ENCODE peak calls at places on chromosome 3, in six cellular contexts. One of them, this sample, is unnamed.

GRCh38 chr3:114057011-114057347 is 442 bp downstream of the QTRT2 start:
- DNase-seq in left cardiac atrium: no peak
- DNase-seq in stimulated activated CD4-positive, alpha-beta T cell treated with anti-CD3 and anti-CD28 coated beads, Interleukin-4, amount 100 ng/mL, for 1 hour: no peak
- DNase-seq in mammary epithelial cell: no peak
- DNase-seq in pons: no peak
- DNase-seq in brain microvascular endothelial cell: no peak
- DNase-seq in this sample: no peak

GRCh38 chr3:54882114-54882833 is 45.6 kb downstream of the LRTM1 start:
- DNase-seq in left cardiac atrium: no peak
- DNase-seq in stimulated activated CD4-positive, alpha-beta T cell treated with anti-CD3 and anti-CD28 coated beads, Interleukin-4, amount 100 ng/mL, for 1 hour: no peak
- DNase-seq in mammary epithelial cell: peak
- DNase-seq in pons: no peak
- DNase-seq in brain microvascular endothelial cell: peak
- DNase-seq in this sample: no peak

GRCh38 chr3:185519021-185519420 is 20.2 kb upstream of the TMEM41A start:
- DNase-seq in left cardiac atrium: no peak
- DNase-seq in stimulated activated CD4-positive, alpha-beta T cell treated with anti-CD3 and anti-CD28 coated beads, Interleukin-4, amount 100 ng/mL, for 1 hour: no peak
- DNase-seq in mammary epithelial cell: peak
- DNase-seq in pons: no peak
- DNase-seq in brain microvascular endothelial cell: no peak
- DNase-seq in this sample: no peak

GRCh38 chr3:71583569-71584215 is at the start of gene FOXP1:
- DNase-seq in left cardiac atrium: peak
- DNase-seq in stimulated activated CD4-positive, alpha-beta T cell treated with anti-CD3 and anti-CD28 coated beads, Interleukin-4, amount 100 ng/mL, for 1 hour: peak
- DNase-seq in mammary epithelial cell: peak
- DNase-seq in pons: peak
- DNase-seq in brain microvascular endothelial cell: peak
- DNase-seq in this sample: peak

GRCh38 chr3:107956991-107957467 is 133.8 kb downstream of the CD47 start:
- DNase-seq in left cardiac atrium: peak
- DNase-seq in stimulated activated CD4-positive, alpha-beta T cell treated with anti-CD3 and anti-CD28 coated beads, Interleukin-4, amount 100 ng/mL, for 1 hour: no peak
- DNase-seq in mammary epithelial cell: no peak
- DNase-seq in pons: peak
- DNase-seq in brain microvascular endothelial cell: no peak
- DNase-seq in this sample: no peak

GRCh38 chr3:24680214-24680967 is 185.7 kb upstream of the THRB start:
- DNase-seq in left cardiac atrium: peak
- DNase-seq in stimulated activated CD4-positive, alpha-beta T cell treated with anti-CD3 and anti-CD28 coated beads, Interleukin-4, amount 100 ng/mL, for 1 hour: peak
- DNase-seq in mammary epithelial cell: peak
- DNase-seq in pons: peak
- DNase-seq in brain microvascular endothelial cell: peak
- DNase-seq in this sample: peak

GRCh38 chr3:138197058-138197457 is 10.0 kb downstream of the ARMC8 start:
- DNase-seq in left cardiac atrium: peak
- DNase-seq in stimulated activated CD4-positive, alpha-beta T cell treated with anti-CD3 and anti-CD28 coated beads, Interleukin-4, amount 100 ng/mL, for 1 hour: no peak
- DNase-seq in mammary epithelial cell: peak
- DNase-seq in pons: peak
- DNase-seq in brain microvascular endothelial cell: peak
- DNase-seq in this sample: no peak

GRCh38 chr3:146544929-146545528 is 622 bp upstream of the PLSCR1 start:
- DNase-seq in left cardiac atrium: no peak
- DNase-seq in stimulated activated CD4-positive, alpha-beta T cell treated with anti-CD3 and anti-CD28 coated beads, Interleukin-4, amount 100 ng/mL, for 1 hour: no peak
- DNase-seq in mammary epithelial cell: no peak
- DNase-seq in pons: no peak
- DNase-seq in brain microvascular endothelial cell: no peak
- DNase-seq in this sample: no peak

GRCh38 chr3:25338158-25338725 is 89.8 kb upstream of the RARB start:
- DNase-seq in left cardiac atrium: no peak
- DNase-seq in stimulated activated CD4-positive, alpha-beta T cell treated with anti-CD3 and anti-CD28 coated beads, Interleukin-4, amount 100 ng/mL, for 1 hour: no peak
- DNase-seq in mammary epithelial cell: no peak
- DNase-seq in pons: no peak
- DNase-seq in brain microvascular endothelial cell: no peak
- DNase-seq in this sample: no peak

GRCh38 chr3:133574260-133574881 is 885 bp downstream of the CDV3 start:
- DNase-seq in left cardiac atrium: peak
- DNase-seq in stimulated activated CD4-positive, alpha-beta T cell treated with anti-CD3 and anti-CD28 coated beads, Interleukin-4, amount 100 ng/mL, for 1 hour: peak
- DNase-seq in mammary epithelial cell: peak
- DNase-seq in pons: peak
- DNase-seq in brain microvascular endothelial cell: peak
- DNase-seq in this sample: peak

GRCh38 chr3:23815879-23816278 is 10.1 kb downstream of the UBE2E1 start:
- DNase-seq in left cardiac atrium: no peak
- DNase-seq in stimulated activated CD4-positive, alpha-beta T cell treated with anti-CD3 and anti-CD28 coated beads, Interleukin-4, amount 100 ng/mL, for 1 hour: no peak
- DNase-seq in mammary epithelial cell: no peak
- DNase-seq in pons: no peak
- DNase-seq in brain microvascular endothelial cell: no peak
- DNase-seq in this sample: no peak

GRCh38 chr3:56131976-56132590 is 336.2 kb downstream of the ERC2 start:
- DNase-seq in left cardiac atrium: no peak
- DNase-seq in stimulated activated CD4-positive, alpha-beta T cell treated with anti-CD3 and anti-CD28 coated beads, Interleukin-4, amount 100 ng/mL, for 1 hour: no peak
- DNase-seq in mammary epithelial cell: peak
- DNase-seq in pons: peak
- DNase-seq in brain microvascular endothelial cell: peak
- DNase-seq in this sample: no peak

GRCh38 chr3:42490243-42490642 is 12.2 kb upstream of the VIPR1 start:
- DNase-seq in left cardiac atrium: no peak
- DNase-seq in stimulated activated CD4-positive, alpha-beta T cell treated with anti-CD3 and anti-CD28 coated beads, Interleukin-4, amount 100 ng/mL, for 1 hour: no peak
- DNase-seq in mammary epithelial cell: peak
- DNase-seq in pons: no peak
- DNase-seq in brain microvascular endothelial cell: peak
- DNase-seq in this sample: no peak

GRCh38 chr3:45981321-45982038 is 14.1 kb downstream of the FYCO1 start:
- DNase-seq in left cardiac atrium: no peak
- DNase-seq in stimulated activated CD4-positive, alpha-beta T cell treated with anti-CD3 and anti-CD28 coated beads, Interleukin-4, amount 100 ng/mL, for 1 hour: no peak
- DNase-seq in mammary epithelial cell: no peak
- DNase-seq in pons: no peak
- DNase-seq in brain microvascular endothelial cell: peak
- DNase-seq in this sample: no peak

GRCh38 chr3:62827550-62827949 is 47.7 kb downstream of the CADPS start:
- DNase-seq in left cardiac atrium: no peak
- DNase-seq in stimulated activated CD4-positive, alpha-beta T cell treated with anti-CD3 and anti-CD28 coated beads, Interleukin-4, amount 100 ng/mL, for 1 hour: no peak
- DNase-seq in mammary epithelial cell: no peak
- DNase-seq in pons: no peak
- DNase-seq in brain microvascular endothelial cell: no peak
- DNase-seq in this sample: no peak

GRCh38 chr3:180401226-180401625 is 200.7 kb upstream of the TTC14 start:
- DNase-seq in left cardiac atrium: no peak
- DNase-seq in stimulated activated CD4-positive, alpha-beta T cell treated with anti-CD3 and anti-CD28 coated beads, Interleukin-4, amount 100 ng/mL, for 1 hour: no peak
- DNase-seq in mammary epithelial cell: no peak
- DNase-seq in pons: no peak
- DNase-seq in brain microvascular endothelial cell: no peak
- DNase-seq in this sample: no peak

GRCh38 chr3:171972965-171973364 is 66.4 kb upstream of the FNDC3B start:
- DNase-seq in left cardiac atrium: peak
- DNase-seq in stimulated activated CD4-positive, alpha-beta T cell treated with anti-CD3 and anti-CD28 coated beads, Interleukin-4, amount 100 ng/mL, for 1 hour: no peak
- DNase-seq in mammary epithelial cell: no peak
- DNase-seq in pons: no peak
- DNase-seq in brain microvascular endothelial cell: no peak
- DNase-seq in this sample: no peak

GRCh38 chr3:114792159-114792918 is 354.7 kb downstream of the ZBTB20 start:
- DNase-seq in left cardiac atrium: no peak
- DNase-seq in stimulated activated CD4-positive, alpha-beta T cell treated with anti-CD3 and anti-CD28 coated beads, Interleukin-4, amount 100 ng/mL, for 1 hour: no peak
- DNase-seq in mammary epithelial cell: no peak
- DNase-seq in pons: no peak
- DNase-seq in brain microvascular endothelial cell: no peak
- DNase-seq in this sample: no peak

GRCh38 chr3:62647711-62648110 is 227.5 kb downstream of the CADPS start:
- DNase-seq in left cardiac atrium: no peak
- DNase-seq in stimulated activated CD4-positive, alpha-beta T cell treated with anti-CD3 and anti-CD28 coated beads, Interleukin-4, amount 100 ng/mL, for 1 hour: no peak
- DNase-seq in mammary epithelial cell: no peak
- DNase-seq in pons: no peak
- DNase-seq in brain microvascular endothelial cell: no peak
- DNase-seq in this sample: no peak

GRCh38 chr3:12737319-12737718 is 21.7 kb downstream of the TMEM40 start:
- DNase-seq in left cardiac atrium: no peak
- DNase-seq in stimulated activated CD4-positive, alpha-beta T cell treated with anti-CD3 and anti-CD28 coated beads, Interleukin-4, amount 100 ng/mL, for 1 hour: no peak
- DNase-seq in mammary epithelial cell: no peak
- DNase-seq in pons: no peak
- DNase-seq in brain microvascular endothelial cell: no peak
- DNase-seq in this sample: no peak

GRCh38 chr3:46946856-46947544 is 29.5 kb downstream of the CCDC12 start:
- DNase-seq in left cardiac atrium: peak
- DNase-seq in stimulated activated CD4-positive, alpha-beta T cell treated with anti-CD3 and anti-CD28 coated beads, Interleukin-4, amount 100 ng/mL, for 1 hour: peak
- DNase-seq in mammary epithelial cell: peak
- DNase-seq in pons: no peak
- DNase-seq in brain microvascular endothelial cell: peak
- DNase-seq in this sample: peak

GRCh38 chr3:46527239-46527638 is 29.5 kb downstream of the RTP3 start:
- DNase-seq in left cardiac atrium: no peak
- DNase-seq in stimulated activated CD4-positive, alpha-beta T cell treated with anti-CD3 and anti-CD28 coated beads, Interleukin-4, amount 100 ng/mL, for 1 hour: no peak
- DNase-seq in mammary epithelial cell: peak
- DNase-seq in pons: no peak
- DNase-seq in brain microvascular endothelial cell: no peak
- DNase-seq in this sample: no peak

GRCh38 chr3:154795582-154795981 is 284.5 kb upstream of the MME start:
- DNase-seq in left cardiac atrium: no peak
- DNase-seq in stimulated activated CD4-positive, alpha-beta T cell treated with anti-CD3 and anti-CD28 coated beads, Interleukin-4, amount 100 ng/mL, for 1 hour: no peak
- DNase-seq in mammary epithelial cell: peak
- DNase-seq in pons: peak
- DNase-seq in brain microvascular endothelial cell: peak
- DNase-seq in this sample: no peak

GRCh38 chr3:36656873-36657272 is 107.5 kb downstream of the DCLK3 start:
- DNase-seq in left cardiac atrium: no peak
- DNase-seq in stimulated activated CD4-positive, alpha-beta T cell treated with anti-CD3 and anti-CD28 coated beads, Interleukin-4, amount 100 ng/mL, for 1 hour: no peak
- DNase-seq in mammary epithelial cell: no peak
- DNase-seq in pons: no peak
- DNase-seq in brain microvascular endothelial cell: no peak
- DNase-seq in this sample: no peak

GRCh38 chr3:157174265-157174615 is 14.3 kb upstream of the CCNL1 start:
- DNase-seq in left cardiac atrium: no peak
- DNase-seq in stimulated activated CD4-positive, alpha-beta T cell treated with anti-CD3 and anti-CD28 coated beads, Interleukin-4, amount 100 ng/mL, for 1 hour: peak
- DNase-seq in mammary epithelial cell: no peak
- DNase-seq in pons: no peak
- DNase-seq in brain microvascular endothelial cell: peak
- DNase-seq in this sample: no peak

GRCh38 chr3:119420196-119420595 is 43.2 kb downstream of the TMEM39A start:
- DNase-seq in left cardiac atrium: no peak
- DNase-seq in stimulated activated CD4-positive, alpha-beta T cell treated with anti-CD3 and anti-CD28 coated beads, Interleukin-4, amount 100 ng/mL, for 1 hour: no peak
- DNase-seq in mammary epithelial cell: no peak
- DNase-seq in pons: no peak
- DNase-seq in brain microvascular endothelial cell: no peak
- DNase-seq in this sample: no peak

GRCh38 chr3:47010050-47010712 is 30.7 kb downstream of the NBEAL2 start:
- DNase-seq in left cardiac atrium: peak
- DNase-seq in stimulated activated CD4-positive, alpha-beta T cell treated with anti-CD3 and anti-CD28 coated beads, Interleukin-4, amount 100 ng/mL, for 1 hour: peak
- DNase-seq in mammary epithelial cell: no peak
- DNase-seq in pons: no peak
- DNase-seq in brain microvascular endothelial cell: no peak
- DNase-seq in this sample: no peak

GRCh38 chr3:99951701-99952100 is 134.0 kb downstream of the CMSS1 start:
- DNase-seq in left cardiac atrium: no peak
- DNase-seq in stimulated activated CD4-positive, alpha-beta T cell treated with anti-CD3 and anti-CD28 coated beads, Interleukin-4, amount 100 ng/mL, for 1 hour: no peak
- DNase-seq in mammary epithelial cell: no peak
- DNase-seq in pons: no peak
- DNase-seq in brain microvascular endothelial cell: no peak
- DNase-seq in this sample: no peak

GRCh38 chr3:72346526-72346926 is 501.7 kb downstream of the SHQ1 start:
- DNase-seq in left cardiac atrium: no peak
- DNase-seq in stimulated activated CD4-positive, alpha-beta T cell treated with anti-CD3 and anti-CD28 coated beads, Interleukin-4, amount 100 ng/mL, for 1 hour: no peak
- DNase-seq in mammary epithelial cell: peak
- DNase-seq in pons: no peak
- DNase-seq in brain microvascular endothelial cell: peak
- DNase-seq in this sample: no peak

GRCh38 chr3:192821161-192821560 is 93.8 kb upstream of the FGF12 start:
- DNase-seq in left cardiac atrium: no peak
- DNase-seq in stimulated activated CD4-positive, alpha-beta T cell treated with anti-CD3 and anti-CD28 coated beads, Interleukin-4, amount 100 ng/mL, for 1 hour: no peak
- DNase-seq in mammary epithelial cell: no peak
- DNase-seq in pons: no peak
- DNase-seq in brain microvascular endothelial cell: no peak
- DNase-seq in this sample: no peak

GRCh38 chr3:195263193-195263924 is 7.6 kb downstream of the XXYLT1 start:
- DNase-seq in left cardiac atrium: no peak
- DNase-seq in stimulated activated CD4-positive, alpha-beta T cell treated with anti-CD3 and anti-CD28 coated beads, Interleukin-4, amount 100 ng/mL, for 1 hour: no peak
- DNase-seq in mammary epithelial cell: no peak
- DNase-seq in pons: no peak
- DNase-seq in brain microvascular endothelial cell: no peak
- DNase-seq in this sample: no peak

GRCh38 chr3:196976891-196977420 is 8.3 kb upstream of the PIGZ start:
- DNase-seq in left cardiac atrium: no peak
- DNase-seq in stimulated activated CD4-positive, alpha-beta T cell treated with anti-CD3 and anti-CD28 coated beads, Interleukin-4, amount 100 ng/mL, for 1 hour: no peak
- DNase-seq in mammary epithelial cell: no peak
- DNase-seq in pons: no peak
- DNase-seq in brain microvascular endothelial cell: no peak
- DNase-seq in this sample: peak

GRCh38 chr3:158354713-158355112 is 216.3 kb upstream of the MLF1 start:
- DNase-seq in left cardiac atrium: no peak
- DNase-seq in stimulated activated CD4-positive, alpha-beta T cell treated with anti-CD3 and anti-CD28 coated beads, Interleukin-4, amount 100 ng/mL, for 1 hour: no peak
- DNase-seq in mammary epithelial cell: no peak
- DNase-seq in pons: no peak
- DNase-seq in brain microvascular endothelial cell: no peak
- DNase-seq in this sample: no peak

GRCh38 chr3:126944089-126944965 is 38.6 kb upstream of the PLXNA1 start:
- DNase-seq in left cardiac atrium: no peak
- DNase-seq in stimulated activated CD4-positive, alpha-beta T cell treated with anti-CD3 and anti-CD28 coated beads, Interleukin-4, amount 100 ng/mL, for 1 hour: no peak
- DNase-seq in mammary epithelial cell: no peak
- DNase-seq in pons: no peak
- DNase-seq in brain microvascular endothelial cell: no peak
- DNase-seq in this sample: no peak

GRCh38 chr3:37909067-37909911 is 47.6 kb downstream of the CTDSPL start:
- DNase-seq in left cardiac atrium: no peak
- DNase-seq in stimulated activated CD4-positive, alpha-beta T cell treated with anti-CD3 and anti-CD28 coated beads, Interleukin-4, amount 100 ng/mL, for 1 hour: no peak
- DNase-seq in mammary epithelial cell: peak
- DNase-seq in pons: peak
- DNase-seq in brain microvascular endothelial cell: peak
- DNase-seq in this sample: no peak

GRCh38 chr3:42302924-42303634 is 37.1 kb upstream of the CCK start:
- DNase-seq in left cardiac atrium: no peak
- DNase-seq in stimulated activated CD4-positive, alpha-beta T cell treated with anti-CD3 and anti-CD28 coated beads, Interleukin-4, amount 100 ng/mL, for 1 hour: no peak
- DNase-seq in mammary epithelial cell: no peak
- DNase-seq in pons: no peak
- DNase-seq in brain microvascular endothelial cell: no peak
- DNase-seq in this sample: peak

GRCh38 chr3:15387171-15387581 is 40.2 kb downstream of the METTL6 start:
- DNase-seq in left cardiac atrium: no peak
- DNase-seq in stimulated activated CD4-positive, alpha-beta T cell treated with anti-CD3 and anti-CD28 coated beads, Interleukin-4, amount 100 ng/mL, for 1 hour: no peak
- DNase-seq in mammary epithelial cell: peak
- DNase-seq in pons: no peak
- DNase-seq in brain microvascular endothelial cell: no peak
- DNase-seq in this sample: no peak